ENCODE peak calls at places on chromosomes 7 and 10, in eight cellular contexts. One of them, this sample, is unnamed.

GRCh38 chr7:24995466-24995865 is 15.5 kb upstream of the OSBPL3 start:
- DNase-seq in foreskin fibroblast: no peak
- DNase-seq in caudate nucleus: no peak
- DNase-seq in activated T-cell treated with anti-CD3 and anti-CD28 coated beads, Interleukin-2, amount 50 U/mL, for 72 hours: no peak
- DNase-seq in NCI-H2107: no peak
- DNase-seq in B cell: no peak
- DNase-seq in cardiac septum: no peak
- DNase-seq in aorta: no peak
- DNase-seq in this sample: no peak

GRCh38 chr7:155951554-155952158 is 139.4 kb upstream of the SHH start:
- DNase-seq in caudate nucleus: no peak
- DNase-seq in activated T-cell treated with anti-CD3 and anti-CD28 coated beads, Interleukin-2, amount 50 U/mL, for 72 hours: no peak
- DNase-seq in NCI-H2107: no peak
- DNase-seq in foreskin fibroblast: peak; percentile 23
- DNase-seq in cardiac septum: no peak
- DNase-seq in B cell: no peak
- DNase-seq in aorta: no peak
- DNase-seq in this sample: no peak

GRCh38 chr7:145212050-145212449 is 376.2 kb upstream of the TPK1 start:
- DNase-seq in B cell: no peak
- DNase-seq in caudate nucleus: no peak
- DNase-seq in NCI-H2107: no peak
- DNase-seq in cardiac septum: no peak
- DNase-seq in foreskin fibroblast: no peak
- DNase-seq in activated T-cell treated with anti-CD3 and anti-CD28 coated beads, Interleukin-2, amount 50 U/mL, for 72 hours: no peak
- DNase-seq in aorta: no peak
- DNase-seq in this sample: no peak

GRCh38 chr10:63343476-63343875 is 122.3 kb downstream of the JMJD1C start:
- DNase-seq in caudate nucleus: no peak
- DNase-seq in activated T-cell treated with anti-CD3 and anti-CD28 coated beads, Interleukin-2, amount 50 U/mL, for 72 hours: no peak
- DNase-seq in NCI-H2107: no peak
- DNase-seq in aorta: no peak
- DNase-seq in foreskin fibroblast: peak; percentile 23
- DNase-seq in B cell: no peak
- DNase-seq in cardiac septum: no peak
- DNase-seq in this sample: no peak

GRCh38 chr10:44969854-44970253 is 8.8 kb downstream of the DEPP1 start:
- DNase-seq in foreskin fibroblast: no peak
- DNase-seq in activated T-cell treated with anti-CD3 and anti-CD28 coated beads, Interleukin-2, amount 50 U/mL, for 72 hours: no peak
- DNase-seq in cardiac septum: no peak
- DNase-seq in NCI-H2107: no peak
- DNase-seq in B cell: no peak
- DNase-seq in caudate nucleus: no peak
- DNase-seq in aorta: peak; percentile 67
- DNase-seq in this sample: no peak

GRCh38 chr10:98456043-98456570 is 9.4 kb upstream of the HPS1 start:
- DNase-seq in caudate nucleus: no peak
- DNase-seq in B cell: no peak
- DNase-seq in cardiac septum: no peak
- DNase-seq in NCI-H2107: no peak
- DNase-seq in activated T-cell treated with anti-CD3 and anti-CD28 coated beads, Interleukin-2, amount 50 U/mL, for 72 hours: no peak
- DNase-seq in aorta: no peak
- DNase-seq in foreskin fibroblast: no peak
- DNase-seq in this sample: no peak

GRCh38 chr10:88399240-88399639 is 183.9 kb downstream of the RNLS start:
- DNase-seq in NCI-H2107: no peak
- DNase-seq in activated T-cell treated with anti-CD3 and anti-CD28 coated beads, Interleukin-2, amount 50 U/mL, for 72 hours: no peak
- DNase-seq in caudate nucleus: no peak
- DNase-seq in foreskin fibroblast: no peak
- DNase-seq in B cell: no peak
- DNase-seq in cardiac septum: no peak
- DNase-seq in aorta: no peak
- DNase-seq in this sample: no peak

GRCh38 chr7:128022631-128023532 is 8.4 kb downstream of the LRRC4 start:
- DNase-seq in activated T-cell treated with anti-CD3 and anti-CD28 coated beads, Interleukin-2, amount 50 U/mL, for 72 hours: no peak
- DNase-seq in cardiac septum: no peak
- DNase-seq in B cell: no peak
- DNase-seq in NCI-H2107: no peak
- DNase-seq in caudate nucleus: no peak
- DNase-seq in aorta: no peak
- DNase-seq in foreskin fibroblast: peak; percentile 78
- DNase-seq in this sample: no peak

GRCh38 chr10:82377608-82378007 is 502.6 kb downstream of the NRG3 start:
- DNase-seq in B cell: no peak
- DNase-seq in foreskin fibroblast: peak; percentile 81
- DNase-seq in cardiac septum: no peak
- DNase-seq in aorta: no peak
- DNase-seq in NCI-H2107: no peak
- DNase-seq in activated T-cell treated with anti-CD3 and anti-CD28 coated beads, Interleukin-2, amount 50 U/mL, for 72 hours: no peak
- DNase-seq in caudate nucleus: no peak
- DNase-seq in this sample: peak; percentile 1

GRCh38 chr7:102390697-102391484 is 5.3 kb upstream of the PRKRIP1 start:
- DNase-seq in foreskin fibroblast: peak; percentile 85
- DNase-seq in cardiac septum: peak; percentile 90
- DNase-seq in activated T-cell treated with anti-CD3 and anti-CD28 coated beads, Interleukin-2, amount 50 U/mL, for 72 hours: peak; percentile 74
- DNase-seq in NCI-H2107: peak; percentile 87
- DNase-seq in caudate nucleus: peak; percentile 28
- DNase-seq in B cell: peak; percentile 67
- DNase-seq in aorta: peak; percentile 94
- DNase-seq in this sample: peak; percentile 40

GRCh38 chr7:107228291-107228690 is 59.5 kb downstream of the HBP1 start:
- DNase-seq in caudate nucleus: no peak
- DNase-seq in aorta: no peak
- DNase-seq in NCI-H2107: no peak
- DNase-seq in activated T-cell treated with anti-CD3 and anti-CD28 coated beads, Interleukin-2, amount 50 U/mL, for 72 hours: no peak
- DNase-seq in B cell: no peak
- DNase-seq in cardiac septum: no peak
- DNase-seq in foreskin fibroblast: peak; percentile 72
- DNase-seq in this sample: no peak

GRCh38 chr10:19819419-19820033 is 3.3 kb downstream of the PLXDC2 start:
- DNase-seq in foreskin fibroblast: peak; percentile 66
- DNase-seq in activated T-cell treated with anti-CD3 and anti-CD28 coated beads, Interleukin-2, amount 50 U/mL, for 72 hours: no peak
- DNase-seq in cardiac septum: no peak
- DNase-seq in NCI-H2107: no peak
- DNase-seq in caudate nucleus: no peak
- DNase-seq in aorta: no peak
- DNase-seq in B cell: peak; percentile 37
- DNase-seq in this sample: peak; percentile 15

GRCh38 chr10:792083-792791 is 102.8 kb upstream of the DIP2C start:
- DNase-seq in caudate nucleus: no peak
- DNase-seq in foreskin fibroblast: no peak
- DNase-seq in cardiac septum: no peak
- DNase-seq in activated T-cell treated with anti-CD3 and anti-CD28 coated beads, Interleukin-2, amount 50 U/mL, for 72 hours: no peak
- DNase-seq in NCI-H2107: no peak
- DNase-seq in aorta: peak; percentile 62
- DNase-seq in B cell: no peak
- DNase-seq in this sample: no peak

GRCh38 chr7:47069385-47070076 is 512.4 kb downstream of the TNS3 start:
- DNase-seq in activated T-cell treated with anti-CD3 and anti-CD28 coated beads, Interleukin-2, amount 50 U/mL, for 72 hours: no peak
- DNase-seq in B cell: no peak
- DNase-seq in cardiac septum: no peak
- DNase-seq in caudate nucleus: no peak
- DNase-seq in foreskin fibroblast: no peak
- DNase-seq in NCI-H2107: no peak
- DNase-seq in aorta: no peak
- DNase-seq in this sample: no peak

GRCh38 chr7:87330942-87331341 is 14.5 kb upstream of the CROT start:
- DNase-seq in B cell: no peak
- DNase-seq in caudate nucleus: no peak
- DNase-seq in foreskin fibroblast: no peak
- DNase-seq in cardiac septum: no peak
- DNase-seq in aorta: no peak
- DNase-seq in activated T-cell treated with anti-CD3 and anti-CD28 coated beads, Interleukin-2, amount 50 U/mL, for 72 hours: no peak
- DNase-seq in NCI-H2107: no peak
- DNase-seq in this sample: no peak

GRCh38 chr10:79929409-79929904 is 19.4 kb downstream of the SFTPD start:
- DNase-seq in NCI-H2107: peak; percentile 46
- DNase-seq in cardiac septum: peak; percentile 91
- DNase-seq in foreskin fibroblast: peak; percentile 80
- DNase-seq in B cell: peak; percentile 36
- DNase-seq in activated T-cell treated with anti-CD3 and anti-CD28 coated beads, Interleukin-2, amount 50 U/mL, for 72 hours: peak; percentile 83
- DNase-seq in aorta: peak; percentile 92
- DNase-seq in caudate nucleus: peak; percentile 16
- DNase-seq in this sample: peak; percentile 14

GRCh38 chr7:122183106-122183505 is 39.1 kb upstream of the AASS start:
- DNase-seq in cardiac septum: no peak
- DNase-seq in foreskin fibroblast: no peak
- DNase-seq in B cell: no peak
- DNase-seq in caudate nucleus: no peak
- DNase-seq in aorta: no peak
- DNase-seq in NCI-H2107: no peak
- DNase-seq in activated T-cell treated with anti-CD3 and anti-CD28 coated beads, Interleukin-2, amount 50 U/mL, for 72 hours: no peak
- DNase-seq in this sample: no peak

GRCh38 chr7:41870017-41870416 is 167.1 kb upstream of the INHBA start:
- DNase-seq in caudate nucleus: no peak
- DNase-seq in NCI-H2107: no peak
- DNase-seq in B cell: no peak
- DNase-seq in foreskin fibroblast: peak; percentile 32
- DNase-seq in activated T-cell treated with anti-CD3 and anti-CD28 coated beads, Interleukin-2, amount 50 U/mL, for 72 hours: no peak
- DNase-seq in cardiac septum: no peak
- DNase-seq in aorta: no peak
- DNase-seq in this sample: no peak

GRCh38 chr10:121659236-121659635 is 61.0 kb upstream of the FGFR2 start:
- DNase-seq in NCI-H2107: no peak
- DNase-seq in aorta: no peak
- DNase-seq in activated T-cell treated with anti-CD3 and anti-CD28 coated beads, Interleukin-2, amount 50 U/mL, for 72 hours: no peak
- DNase-seq in cardiac septum: no peak
- DNase-seq in foreskin fibroblast: no peak
- DNase-seq in B cell: no peak
- DNase-seq in caudate nucleus: no peak
- DNase-seq in this sample: no peak

GRCh38 chr10:110138197-110138812 is 69.1 kb upstream of the MXI1 start:
- DNase-seq in aorta: no peak
- DNase-seq in NCI-H2107: no peak
- DNase-seq in activated T-cell treated with anti-CD3 and anti-CD28 coated beads, Interleukin-2, amount 50 U/mL, for 72 hours: no peak
- DNase-seq in B cell: peak; percentile 53
- DNase-seq in caudate nucleus: no peak
- DNase-seq in foreskin fibroblast: peak; percentile 68
- DNase-seq in cardiac septum: no peak
- DNase-seq in this sample: peak; percentile 14

GRCh38 chr10:15236340-15236739 is 67.8 kb upstream of the NMT2 start:
- DNase-seq in activated T-cell treated with anti-CD3 and anti-CD28 coated beads, Interleukin-2, amount 50 U/mL, for 72 hours: no peak
- DNase-seq in NCI-H2107: no peak
- DNase-seq in caudate nucleus: no peak
- DNase-seq in foreskin fibroblast: peak; percentile 23
- DNase-seq in aorta: no peak
- DNase-seq in B cell: no peak
- DNase-seq in cardiac septum: no peak
- DNase-seq in this sample: no peak

GRCh38 chr7:97479740-97480290 is 252.1 kb upstream of the TAC1 start:
- DNase-seq in cardiac septum: no peak
- DNase-seq in NCI-H2107: no peak
- DNase-seq in aorta: no peak
- DNase-seq in B cell: no peak
- DNase-seq in caudate nucleus: no peak
- DNase-seq in activated T-cell treated with anti-CD3 and anti-CD28 coated beads, Interleukin-2, amount 50 U/mL, for 72 hours: no peak
- DNase-seq in foreskin fibroblast: no peak
- DNase-seq in this sample: no peak